ENCODE peak calls at places on chromosome 16, in seven cellular contexts. R is CD8-positive, alpha-beta T cell; G is tibial nerve; T is psoas muscle; E is mucosa of descending colon; P is mesenchymal stem cell; C is CD4-positive, alpha-beta memory T cell. K is an unnamed sample.

GRCh38 chr16:64638804-64639203 is 483.1 kb downstream of the CDH11 start:
- DNase-seq in R (no peak), G (no peak), T (no peak), E (no peak), P (no peak), C (no peak), K (no peak)

GRCh38 chr16:73298562-73298961 is 250.6 kb upstream of the ZFHX3 start:
- DNase-seq in R (no peak), G (no peak), T (no peak), E (no peak), P (peak; percentile 27), C (no peak), K (no peak)

GRCh38 chr16:24986512-24987303 is 28.5 kb downstream of the ARHGAP17 start:
- DNase-seq in R (no peak), G (no peak), T (no peak), E (no peak), P (peak; percentile 94), C (no peak), K (peak; percentile 45)

GRCh38 chr16:10566613-10567012 is 13.8 kb downstream of the EMP2 start:
- DNase-seq in R (no peak), G (no peak), T (no peak), E (no peak), P (no peak), C (no peak), K (no peak)

GRCh38 chr16:9297437-9298113 is 206.1 kb downstream of the HAPSTR1 start:
- DNase-seq in R (no peak), G (no peak), T (peak; percentile 19), E (no peak), P (no peak), C (no peak), K (peak; percentile 76)

GRCh38 chr16:81544691-81545365 is 100.2 kb downstream of the CMIP start:
- DNase-seq in R (no peak), G (no peak), T (no peak), E (no peak), P (no peak), C (no peak), K (no peak)

GRCh38 chr16:23843143-23843542 is 7.4 kb downstream of the PRKCB start:
- DNase-seq in R (no peak), G (no peak), T (no peak), E (no peak), P (no peak), C (no peak), K (no peak)

GRCh38 chr16:51941412-51941811 is 605.5 kb downstream of the TOX3 start:
- DNase-seq in R (no peak), G (no peak), T (no peak), E (no peak), P (no peak), C (no peak), K (no peak)

GRCh38 chr16:29701214-29701555 is 22.2 kb downstream of the QPRT start:
- DNase-seq in R (no peak), G (no peak), T (no peak), E (peak; percentile 19), P (no peak), C (no peak), K (no peak)

GRCh38 chr16:74903882-74904678 is 80.8 kb downstream of the WDR59 start:
- DNase-seq in R (no peak), G (no peak), T (no peak), E (no peak), P (no peak), C (no peak), K (no peak)

GRCh38 chr16:35182943-35183550 is 1723.6 kb downstream of the TP53TG3F start:
- DNase-seq in R (no peak), G (no peak), T (no peak), E (no peak), P (no peak), C (no peak), K (no peak)

GRCh38 chr16:79874391-79874790 is 273.9 kb upstream of the MAF start:
- DNase-seq in R (no peak), G (no peak), T (no peak), E (no peak), P (no peak), C (no peak), K (no peak)

GRCh38 chr16:35788381-35788780 is 2329.0 kb downstream of the TP53TG3F start:
- DNase-seq in R (no peak), G (no peak), T (no peak), E (no peak), P (no peak), C (no peak), K (no peak)

GRCh38 chr16:75062135-75062943 is 54.2 kb downstream of the LDHD start:
- DNase-seq in R (no peak), G (no peak), T (peak; percentile 35), E (no peak), P (no peak), C (no peak), K (no peak)

GRCh38 chr16:12757546-12757945 is 46.1 kb downstream of the CPPED1 start:
- DNase-seq in R (no peak), G (no peak), T (no peak), E (no peak), P (no peak), C (no peak), K (no peak)

GRCh38 chr16:69270395-69270794 is 40.8 kb upstream of the VPS4A start:
- DNase-seq in R (no peak), G (no peak), T (no peak), E (no peak), P (peak; percentile 5), C (no peak), K (peak; percentile 38)

GRCh38 chr16:49700928-49701685 is 154.8 kb downstream of the ZNF423 start:
- DNase-seq in R (no peak), G (no peak), T (no peak), E (no peak), P (no peak), C (no peak), K (peak; percentile 90)

GRCh38 chr16:67104061-67104460 is 5.7 kb upstream of the PHAF1 start:
- DNase-seq in R (no peak), G (no peak), T (no peak), E (no peak), P (peak; percentile 41), C (no peak), K (no peak)

GRCh38 chr16:5065813-5066212 is at the start of gene C16orf89:
- DNase-seq in R (no peak), G (no peak), T (no peak), E (no peak), P (no peak), C (no peak), K (no peak)

GRCh38 chr16:17269434-17269833 is 201.3 kb downstream of the XYLT1 start:
- DNase-seq in R (no peak), G (no peak), T (no peak), E (no peak), P (no peak), C (no peak), K (no peak)

GRCh38 chr16:58024673-58025350 is 742 bp upstream of the MMP15 start:
- DNase-seq in R (no peak), G (no peak), T (peak; percentile 43), E (peak; percentile 93), P (peak; percentile 33), C (peak; percentile 22), K (no peak)

GRCh38 chr16:24858219-24859041 is 12.7 kb downstream of the SLC5A11 start:
- DNase-seq in R (peak; percentile 3), G (no peak), T (peak; percentile 23), E (no peak), P (peak; percentile 69), C (peak; percentile 42), K (peak; percentile 73)

GRCh38 chr16:48611329-48612137 is 1.6 kb upstream of the N4BP1 start:
- DNase-seq in R (peak; percentile 70), G (no peak), T (no peak), E (peak; percentile 84), P (no peak), C (peak; percentile 83), K (no peak)
- H3K4me1 ChIP-seq in R (peaks cover 60% of the 10 kb centered on the region), G (no peaks in the 10 kb centered on the region), T (peaks cover 26% of the 10 kb centered on the region), E (peaks cover 36% of the 10 kb centered on the region), P (peaks cover 9% of the 10 kb centered on the region), C (peaks cover 62% of the 10 kb centered on the region), K (no peaks in the 10 kb centered on the region)

GRCh38 chr16:3026003-3026378 is 2.2 kb downstream of the THOC6 start:
- DNase-seq in R (no peak), G (no peak), T (no peak), E (peak; percentile 42), P (no peak), C (no peak), K (no peak)
- H3K4me1 ChIP-seq in R (peaks cover 64% of the 10 kb centered on the region), G (no peaks in the 10 kb centered on the region), T (peaks cover 28% of the 10 kb centered on the region), E (peaks cover 49% of the 10 kb centered on the region), P (peaks cover 25% of the 10 kb centered on the region), C (peaks cover 56% of the 10 kb centered on the region), K (peaks cover 34% of the 10 kb centered on the region)

DNA sequence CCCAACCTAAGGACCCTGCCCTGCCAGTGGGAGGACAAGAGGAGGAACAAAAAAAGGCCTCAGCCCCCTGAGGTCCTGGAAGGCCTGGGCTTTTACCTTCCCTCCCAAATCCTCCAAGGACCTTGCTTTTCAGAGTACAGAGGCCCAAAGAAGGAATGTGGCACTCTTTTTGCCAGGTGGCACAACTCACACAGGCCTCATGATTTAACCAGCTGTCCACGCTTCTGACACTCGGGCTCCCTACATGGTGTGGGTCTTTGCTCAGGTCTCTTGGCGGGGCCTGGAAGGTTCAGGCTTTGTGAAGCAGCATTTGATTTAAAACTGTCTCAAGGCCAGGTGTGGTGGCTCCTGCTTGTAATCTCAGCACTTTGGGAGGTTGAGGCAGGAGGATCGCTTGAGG is 120.6 kb downstream of the ABCC6 start:
- DNase-seq in R (no peak), G (no peak), T (no peak), E (no peak), P (no peak), C (no peak), K (no peak)
- H3K4me1 ChIP-seq in R (no peaks in the 10 kb centered on the region), G (no peaks in the 10 kb centered on the region), T (peaks cover 4% of the 10 kb centered on the region), E (no peaks in the 10 kb centered on the region), P (peaks cover 3% of the 10 kb centered on the region), C (no peaks in the 10 kb centered on the region), K (no peaks in the 10 kb centered on the region)

GRCh38 chr16:19861069-19861468 is 23.6 kb downstream of the GPRC5B start:
- DNase-seq in R (no peak), G (no peak), T (no peak), E (no peak), P (no peak), C (no peak), K (no peak)
- H3K4me1 ChIP-seq in R (no peaks in the 10 kb centered on the region), G (no peaks in the 10 kb centered on the region), T (peaks cover 23% of the 10 kb centered on the region), E (no peaks in the 10 kb centered on the region), P (peaks cover 1% of the 10 kb centered on the region), C (no peaks in the 10 kb centered on the region), K (no peaks in the 10 kb centered on the region)

GRCh38 chr16:20883554-20884239 is 16.5 kb downstream of the DCUN1D3 start:
- DNase-seq in R (no peak), G (no peak), T (no peak), E (no peak), P (no peak), C (no peak), K (no peak)
- H3K4me1 ChIP-seq in R (no peaks in the 10 kb centered on the region), G (no peaks in the 10 kb centered on the region), T (peaks cover 27% of the 10 kb centered on the region), E (peaks cover 34% of the 10 kb centered on the region), P (peaks cover 8% of the 10 kb centered on the region), C (peaks cover 10% of the 10 kb centered on the region), K (no peaks in the 10 kb centered on the region)

GRCh38 chr16:68233835-68234187 is 2.1 kb downstream of the ESRP2 start:
- DNase-seq in R (no peak), G (no peak), T (no peak), E (no peak), P (no peak), C (no peak), K (no peak)
- H3K4me1 ChIP-seq in R (peaks cover 22% of the 10 kb centered on the region), G (no peaks in the 10 kb centered on the region), T (peaks cover 9% of the 10 kb centered on the region), E (peaks cover 14% of the 10 kb centered on the region), P (peaks cover 34% of the 10 kb centered on the region), C (peaks cover 21% of the 10 kb centered on the region), K (peaks cover 9% of the 10 kb centered on the region)

GRCh38 chr16:89314357-89314756 is 96.9 kb downstream of the ZNF778 start:
- DNase-seq in R (no peak), G (no peak), T (no peak), E (no peak), P (no peak), C (peak; percentile 58), K (no peak)
- H3K4me1 ChIP-seq in R (peaks cover 74% of the 10 kb centered on the region), G (no peaks in the 10 kb centered on the region), T (peaks cover 63% of the 10 kb centered on the region), E (peaks cover 46% of the 10 kb centered on the region), P (peaks cover 51% of the 10 kb centered on the region), C (peaks cover 98% of the 10 kb centered on the region), K (peaks cover 58% of the 10 kb centered on the region)